ENCODE peak calls at places on chromosomes 6 and 20, in nine cellular contexts. A is heart left ventricle; J is mesothelial cell of epicardium; Y is astrocyte of the spinal cord; C is ovary; D is HTR-8/SVneo; U is OCI-LY7; T is CD8-positive, alpha-beta T cell; K is AG04450. Q is an unnamed sample.

GRCh38 chr6:111721677-111722219 is 116.1 kb upstream of the TRAF3IP2 start:
- DNase-seq in Y (peak), J (no peak), C (no peak), T (peak), D (peak), A (peak), U (peak), K (no peak), Q (no peak)

GRCh38 chr6:35392111-35392702 is 49.8 kb downstream of the PPARD start:
- DNase-seq in D (no peak), Y (no peak), C (peak), T (no peak), K (no peak), A (peak), U (no peak), J (peak), Q (peak)

GRCh38 chr6:130239755-130240154 is 17.0 kb upstream of the SAMD3 start:
- DNase-seq in K (no peak), Y (peak), J (no peak), U (no peak), A (no peak), D (no peak), C (no peak), T (no peak), Q (no peak)

GRCh38 chr20:56554869-56555268 is 21.8 kb downstream of the FAM209B start:
- DNase-seq in Y (peak), A (peak), K (peak), C (peak), U (peak), D (peak), T (no peak), J (no peak), Q (peak)

GRCh38 chr6:125904871-125905270 is 51.7 kb upstream of the HINT3 start:
- DNase-seq in D (no peak), A (no peak), T (no peak), Y (peak), K (no peak), J (no peak), C (no peak), U (no peak), Q (no peak)

GRCh38 chr20:48681201-48681881 is 146.5 kb downstream of the PREX1 start:
- DNase-seq in T (no peak), K (no peak), Y (peak), J (no peak), C (no peak), D (no peak), U (no peak), A (no peak), Q (no peak)

GRCh38 chr6:163460307-163460782 is 45.8 kb downstream of the QKI start:
- DNase-seq in J (no peak), D (no peak), T (no peak), Y (peak), U (no peak), C (no peak), K (no peak), A (no peak), Q (no peak)

GRCh38 chr6:168366473-168366872 is 46.9 kb upstream of the DACT2 start:
- DNase-seq in T (no peak), Y (no peak), K (no peak), C (no peak), A (no peak), J (no peak), D (no peak), U (no peak), Q (no peak)

GRCh38 chr20:37295595-37295994 is 6.1 kb downstream of the MANBAL start:
- DNase-seq in C (no peak), K (no peak), T (no peak), D (no peak), Y (no peak), J (no peak), A (no peak), U (no peak), Q (no peak)

GRCh38 chr6:29793796-29794195 is 33.8 kb upstream of the HLA-G start:
- DNase-seq in J (no peak), D (no peak), K (no peak), C (no peak), Y (no peak), U (no peak), A (no peak), T (no peak), Q (no peak)

GRCh38 chr6:118680452-118681095 is 29.2 kb upstream of the CEP85L start:
- DNase-seq in U (no peak), J (no peak), C (no peak), A (no peak), T (peak), Y (no peak), K (no peak), D (no peak), Q (no peak)

GRCh38 chr6:5333653-5334052 is 72.3 kb downstream of the FARS2 start:
- DNase-seq in K (no peak), Y (peak), U (no peak), A (no peak), J (no peak), C (no peak), T (no peak), D (no peak), Q (no peak)

GRCh38 chr6:6700421-6700820 is 111.9 kb downstream of the LY86 start:
- DNase-seq in Y (no peak), U (no peak), K (no peak), J (no peak), A (no peak), T (no peak), D (no peak), C (no peak), Q (no peak)

GRCh38 chr20:48385527-48385926 is 442.3 kb downstream of the PREX1 start:
- DNase-seq in T (no peak), A (no peak), J (no peak), C (no peak), U (no peak), Y (no peak), K (no peak), D (no peak), Q (no peak)

Q was measured in lung.